ENCODE peak calls at places on chromosomes 16 and 17, in four cellular contexts. Y is fibroblast of the conjunctiva, Q is GM03348, G is thoracic aorta. V is an unnamed sample.

GRCh38 chr17:79023180-79023705 is 726 bp upstream of the C1QTNF1 start:
- DNase-seq in Y (no peak), Q (no peak), G (no peak), V (no peak)

GRCh38 chr17:15265131-15265530 is at the start of gene PMP22:
- DNase-seq in Y (no peak), Q (peak; percentile 40), G (no peak), V (no peak)

GRCh38 chr17:48294989-48295892 is 134.8 kb downstream of the SKAP1 start:
- DNase-seq in Y (no peak), Q (no peak), G (no peak), V (peak; percentile 47)

GRCh38 chr16:3214904-3215600 is 19.9 kb downstream of the ZNF200 start:
- DNase-seq in Y (no peak), Q (no peak), G (no peak), V (no peak)

GRCh38 chr16:57807968-57808528 is 5.8 kb upstream of the KIFC3 start:
- DNase-seq in Y (no peak), Q (peak; percentile 95), G (no peak), V (peak; percentile 94)

GRCh38 chr16:28189237-28189636 is 22.5 kb downstream of the XPO6 start:
- DNase-seq in Y (no peak), Q (peak; percentile 46), G (no peak), V (peak; percentile 21)

GRCh38 chr16:77111057-77111456 is 79.9 kb upstream of the MON1B start:
- DNase-seq in Y (no peak), Q (no peak), G (no peak), V (no peak)

GRCh38 chr16:1137604-1138003 is 15.3 kb upstream of the CACNA1H start:
- DNase-seq in Y (peak; percentile 10), Q (no peak), G (no peak), V (peak; percentile 60)

GRCh38 chr17:35808240-35808961 is 883 bp upstream of the TAF15 start:
- DNase-seq in Y (peak; percentile 43), Q (no peak), G (no peak), V (peak; percentile 44)

GRCh38 chr17:17561408-17562144 is 29.9 kb downstream of the PEMT start:
- DNase-seq in Y (no peak), Q (no peak), G (no peak), V (no peak)

GRCh38 chr16:84508502-84508901 is 4.0 kb upstream of the MEAK7 start:
- DNase-seq in Y (no peak), Q (no peak), G (no peak), V (no peak)

GRCh38 chr16:85357924-85358505 is 245.7 kb upstream of the CIBAR2 start:
- DNase-seq in Y (no peak), Q (no peak), G (no peak), V (no peak)

GRCh38 chr16:53121666-53122065 is 66.9 kb downstream of the CHD9 start:
- DNase-seq in Y (no peak), Q (no peak), G (no peak), V (peak; percentile 52)

GRCh38 chr17:40550608-40551007 is 14.7 kb downstream of the CCR7 start:
- DNase-seq in Y (peak; percentile 96), Q (peak; percentile 86), G (no peak), V (peak; percentile 95)

GRCh38 chr16:74990832-74991231 is 5.9 kb upstream of the WDR59 start:
- DNase-seq in Y (no peak), Q (no peak), G (no peak), V (no peak)

GRCh38 chr17:75976175-75976848 is 2.7 kb downstream of the ACOX1 start:
- DNase-seq in Y (no peak), Q (no peak), G (no peak), V (no peak)

GRCh38 chr17:27355419-27355818 is 61.5 kb downstream of the WSB1 start:
- DNase-seq in Y (no peak), Q (no peak), G (no peak), V (no peak)

GRCh38 chr17:68533887-68534700 is 21.9 kb downstream of the PRKAR1A start:
- DNase-seq in Y (peak; percentile 68), Q (peak; percentile 41), G (no peak), V (peak; percentile 79)

GRCh38 chr17:58402679-58403078 is 14.7 kb downstream of the RNF43 start:
- DNase-seq in Y (no peak), Q (peak; percentile 13), G (no peak), V (peak; percentile 34)

GRCh38 chr16:10961231-10961630 is 16.9 kb downstream of the CLEC16A start:
- DNase-seq in Y (no peak), Q (peak; percentile 89), G (peak; percentile 63), V (peak; percentile 74)

GRCh38 chr17:73566905-73567782 is 77.1 kb downstream of the SDK2 start:
- DNase-seq in Y (no peak), Q (no peak), G (no peak), V (no peak)

GRCh38 chr16:84380405-84380804 is 12.1 kb downstream of the ATP2C2 start:
- DNase-seq in Y (no peak), Q (no peak), G (no peak), V (no peak)

GRCh38 chr17:21275047-21275578 is 9.4 kb upstream of the MAP2K3 start:
- DNase-seq in Y (no peak), Q (peak; percentile 22), G (no peak), V (no peak)

GRCh38 chr16:23508589-23509440 is 1.5 kb downstream of the GGA2 start:
- DNase-seq in Y (no peak), Q (peak; percentile 31), G (no peak), V (peak; percentile 33)

GRCh38 chr17:57699751-57700186 is 45.3 kb downstream of the CCDC182 start:
- DNase-seq in Y (no peak), Q (no peak), G (no peak), V (no peak)

GRCh38 chr17:2093349-2093748 is 38.4 kb downstream of the HIC1 start:
- DNase-seq in Y (no peak), Q (no peak), G (no peak), V (no peak)

GRCh38 chr17:44359458-44360143 is 4.1 kb downstream of the FAM171A2 start:
- DNase-seq in Y (no peak), Q (no peak), G (no peak), V (no peak)